ENCODE peak calls at places on chromosomes 6 and 20, in ten cellular contexts. One of them, this sample, is unnamed.

GRCh38 chr6:128492386-128492785 is 28.0 kb downstream of the PTPRK start:
- DNase-seq in breast epithelium: no peak
- DNase-seq in HCT116: no peak
- DNase-seq in prostate gland: peak; percentile 52
- DNase-seq in stomach: peak; percentile 43
- DNase-seq in GM23338: no peak
- DNase-seq in sigmoid colon: no peak
- DNase-seq in esophagus muscularis mucosa: no peak
- DNase-seq in HepG2: no peak
- DNase-seq in suprapubic skin: no peak
- DNase-seq in this sample: no peak

GRCh38 chr20:62710221-62710885 is 1.7 kb downstream of the NTSR1 start:
- DNase-seq in suprapubic skin: no peak
- DNase-seq in esophagus muscularis mucosa: no peak
- DNase-seq in breast epithelium: no peak
- DNase-seq in GM23338: no peak
- DNase-seq in HepG2: no peak
- DNase-seq in stomach: no peak
- DNase-seq in HCT116: no peak
- DNase-seq in prostate gland: no peak
- DNase-seq in sigmoid colon: no peak
- DNase-seq in this sample: no peak

GRCh38 chr6:164721460-164721859 is 587.9 kb downstream of the C6orf118 start:
- DNase-seq in breast epithelium: no peak
- DNase-seq in stomach: no peak
- DNase-seq in esophagus muscularis mucosa: no peak
- DNase-seq in suprapubic skin: no peak
- DNase-seq in sigmoid colon: no peak
- DNase-seq in HCT116: no peak
- DNase-seq in GM23338: no peak
- DNase-seq in HepG2: no peak
- DNase-seq in prostate gland: no peak
- DNase-seq in this sample: no peak

GRCh38 chr6:130742282-130742681 is 84.9 kb upstream of the SMLR1 start:
- DNase-seq in esophagus muscularis mucosa: no peak
- DNase-seq in HCT116: no peak
- DNase-seq in stomach: no peak
- DNase-seq in sigmoid colon: no peak
- DNase-seq in breast epithelium: no peak
- DNase-seq in prostate gland: no peak
- DNase-seq in suprapubic skin: no peak
- DNase-seq in HepG2: no peak
- DNase-seq in GM23338: no peak
- DNase-seq in this sample: no peak

GRCh38 chr20:35135867-35136586 is 11.1 kb downstream of the EDEM2 start:
- DNase-seq in stomach: no peak
- DNase-seq in esophagus muscularis mucosa: no peak
- DNase-seq in sigmoid colon: no peak
- DNase-seq in breast epithelium: peak; percentile 39
- DNase-seq in GM23338: no peak
- DNase-seq in HCT116: no peak
- DNase-seq in suprapubic skin: peak; percentile 90
- DNase-seq in prostate gland: no peak
- DNase-seq in HepG2: no peak
- DNase-seq in this sample: no peak

GRCh38 chr6:160071805-160072687 is 49.6 kb upstream of the SLC22A1 start:
- DNase-seq in HepG2: no peak
- DNase-seq in prostate gland: no peak
- DNase-seq in sigmoid colon: no peak
- DNase-seq in breast epithelium: no peak
- DNase-seq in esophagus muscularis mucosa: no peak
- DNase-seq in HCT116: no peak
- DNase-seq in suprapubic skin: no peak
- DNase-seq in stomach: no peak
- DNase-seq in GM23338: peak; percentile 33
- DNase-seq in this sample: no peak

GRCh38 chr6:43738267-43738676 is 31.7 kb upstream of the VEGFA start:
- DNase-seq in prostate gland: no peak
- DNase-seq in sigmoid colon: peak; percentile 6
- DNase-seq in stomach: no peak
- DNase-seq in breast epithelium: no peak
- DNase-seq in HCT116: no peak
- DNase-seq in suprapubic skin: peak; percentile 26
- DNase-seq in esophagus muscularis mucosa: no peak
- DNase-seq in GM23338: no peak
- DNase-seq in HepG2: no peak
- DNase-seq in this sample: no peak

GRCh38 chr6:125363360-125364121 is 61.8 kb upstream of the HDDC2 start:
- DNase-seq in HCT116: no peak
- DNase-seq in sigmoid colon: peak; percentile 82
- DNase-seq in stomach: peak; percentile 27
- DNase-seq in breast epithelium: peak; percentile 31
- DNase-seq in GM23338: peak; percentile 80
- DNase-seq in HepG2: peak; percentile 10
- DNase-seq in suprapubic skin: peak; percentile 82
- DNase-seq in esophagus muscularis mucosa: no peak
- DNase-seq in prostate gland: no peak
- DNase-seq in this sample: peak; percentile 22

GRCh38 chr6:27791182-27791939 is 120.8 kb downstream of the OR2B2 start:
- DNase-seq in breast epithelium: no peak
- DNase-seq in suprapubic skin: no peak
- DNase-seq in sigmoid colon: peak; percentile 80
- DNase-seq in HepG2: peak; percentile 76
- DNase-seq in HCT116: peak; percentile 75
- DNase-seq in prostate gland: no peak
- DNase-seq in stomach: peak; percentile 43
- DNase-seq in GM23338: peak; percentile 82
- DNase-seq in esophagus muscularis mucosa: no peak
- DNase-seq in this sample: peak; percentile 54

GRCh38 chr20:18794428-18794787 is 19.2 kb upstream of the SCP2D1 start:
- DNase-seq in HepG2: no peak
- DNase-seq in breast epithelium: no peak
- DNase-seq in HCT116: no peak
- DNase-seq in stomach: no peak
- DNase-seq in prostate gland: no peak
- DNase-seq in sigmoid colon: no peak
- DNase-seq in esophagus muscularis mucosa: no peak
- DNase-seq in GM23338: no peak
- DNase-seq in suprapubic skin: no peak
- DNase-seq in this sample: no peak

GRCh38 chr20:34472246-34472925 is 43.8 kb upstream of the DYNLRB1 start:
- DNase-seq in breast epithelium: no peak
- DNase-seq in HCT116: peak; percentile 75
- DNase-seq in sigmoid colon: no peak
- DNase-seq in HepG2: no peak
- DNase-seq in prostate gland: no peak
- DNase-seq in GM23338: no peak
- DNase-seq in stomach: no peak
- DNase-seq in esophagus muscularis mucosa: no peak
- DNase-seq in suprapubic skin: no peak
- DNase-seq in this sample: no peak

GRCh38 chr20:51373713-51374481 is 168.6 kb downstream of the NFATC2 start:
- DNase-seq in HepG2: no peak
- DNase-seq in breast epithelium: no peak
- DNase-seq in esophagus muscularis mucosa: no peak
- DNase-seq in suprapubic skin: no peak
- DNase-seq in HCT116: no peak
- DNase-seq in stomach: peak; percentile 85
- DNase-seq in prostate gland: no peak
- DNase-seq in GM23338: no peak
- DNase-seq in sigmoid colon: peak; percentile 54
- DNase-seq in this sample: no peak

GRCh38 chr20:20130399-20130798 is 78.1 kb downstream of the CFAP61 start:
- DNase-seq in prostate gland: no peak
- DNase-seq in stomach: no peak
- DNase-seq in suprapubic skin: no peak
- DNase-seq in HCT116: peak; percentile 33
- DNase-seq in breast epithelium: no peak
- DNase-seq in esophagus muscularis mucosa: no peak
- DNase-seq in HepG2: peak; percentile 59
- DNase-seq in GM23338: peak; percentile 70
- DNase-seq in sigmoid colon: no peak
- DNase-seq in this sample: no peak

GRCh38 chr6:136103101-136103688 is 146.9 kb downstream of the MTFR2 start:
- DNase-seq in sigmoid colon: no peak
- DNase-seq in HepG2: no peak
- DNase-seq in suprapubic skin: no peak
- DNase-seq in GM23338: peak; percentile 28
- DNase-seq in breast epithelium: no peak
- DNase-seq in HCT116: no peak
- DNase-seq in prostate gland: no peak
- DNase-seq in esophagus muscularis mucosa: no peak
- DNase-seq in stomach: no peak
- DNase-seq in this sample: no peak

GRCh38 chr6:136104556-136104955 is 145.6 kb downstream of the MTFR2 start:
- DNase-seq in breast epithelium: no peak
- DNase-seq in HCT116: no peak
- DNase-seq in sigmoid colon: no peak
- DNase-seq in esophagus muscularis mucosa: no peak
- DNase-seq in prostate gland: no peak
- DNase-seq in HepG2: no peak
- DNase-seq in stomach: no peak
- DNase-seq in GM23338: no peak
- DNase-seq in suprapubic skin: no peak
- DNase-seq in this sample: no peak

GRCh38 chr6:136108591-136108990 is 141.5 kb downstream of the MTFR2 start:
- DNase-seq in esophagus muscularis mucosa: no peak
- DNase-seq in breast epithelium: no peak
- DNase-seq in stomach: no peak
- DNase-seq in HCT116: no peak
- DNase-seq in prostate gland: no peak
- DNase-seq in sigmoid colon: no peak
- DNase-seq in suprapubic skin: no peak
- DNase-seq in GM23338: no peak
- DNase-seq in HepG2: no peak
- DNase-seq in this sample: no peak

GRCh38 chr6:136103763-136104311 is 146.3 kb downstream of the MTFR2 start:
- DNase-seq in stomach: no peak
- DNase-seq in prostate gland: no peak
- DNase-seq in HCT116: no peak
- DNase-seq in esophagus muscularis mucosa: no peak
- DNase-seq in GM23338: peak; percentile 43
- DNase-seq in HepG2: peak; percentile 38
- DNase-seq in suprapubic skin: no peak
- DNase-seq in sigmoid colon: peak; percentile 86
- DNase-seq in breast epithelium: no peak
- DNase-seq in this sample: peak; percentile 10
- TF ChIP-seq POLR2AphosphoS5 in stomach: peak; percentile 68
- TF ChIP-seq POLR2AphosphoS5 in prostate gland: peak; percentile 6
- TF ChIP-seq POLR2AphosphoS5 in HCT116: no peak
- TF ChIP-seq POLR2AphosphoS5 in esophagus muscularis mucosa: peak; percentile 74
- TF ChIP-seq POLR2AphosphoS5 in GM23338: no peak
- TF ChIP-seq POLR2AphosphoS5 in HepG2: no peak
- TF ChIP-seq POLR2AphosphoS5 in suprapubic skin: no peak
- TF ChIP-seq POLR2AphosphoS5 in sigmoid colon: peak; percentile 81
- TF ChIP-seq POLR2AphosphoS5 in breast epithelium: no peak
- TF ChIP-seq POLR2AphosphoS5 in this sample: peak; percentile 30

GRCh38 chr20:9886227-9886626 is 47.4 kb upstream of the PAK5 start:
- DNase-seq in breast epithelium: no peak
- DNase-seq in sigmoid colon: no peak
- DNase-seq in HepG2: no peak
- DNase-seq in suprapubic skin: no peak
- DNase-seq in esophagus muscularis mucosa: no peak
- DNase-seq in HCT116: no peak
- DNase-seq in prostate gland: no peak
- DNase-seq in stomach: no peak
- DNase-seq in GM23338: no peak
- DNase-seq in this sample: no peak

GRCh38 chr20:9889270-9889981 is 50.5 kb upstream of the PAK5 start:
- DNase-seq in breast epithelium: no peak
- DNase-seq in GM23338: no peak
- DNase-seq in HCT116: no peak
- DNase-seq in HepG2: peak; percentile 35
- DNase-seq in esophagus muscularis mucosa: no peak
- DNase-seq in suprapubic skin: no peak
- DNase-seq in prostate gland: no peak
- DNase-seq in stomach: no peak
- DNase-seq in sigmoid colon: no peak
- DNase-seq in this sample: no peak

GRCh38 chr20:9884061-9884460 is 45.2 kb upstream of the PAK5 start:
- DNase-seq in esophagus muscularis mucosa: no peak
- DNase-seq in GM23338: peak; percentile 53
- DNase-seq in breast epithelium: no peak
- DNase-seq in suprapubic skin: no peak
- DNase-seq in HCT116: no peak
- DNase-seq in stomach: no peak
- DNase-seq in sigmoid colon: no peak
- DNase-seq in HepG2: no peak
- DNase-seq in prostate gland: no peak
- DNase-seq in this sample: no peak

GRCh38 chr20:9884666-9885065 is 45.8 kb upstream of the PAK5 start:
- DNase-seq in HCT116: no peak
- DNase-seq in HepG2: no peak
- DNase-seq in prostate gland: no peak
- DNase-seq in stomach: no peak
- DNase-seq in esophagus muscularis mucosa: no peak
- DNase-seq in GM23338: peak; percentile 43
- DNase-seq in sigmoid colon: no peak
- DNase-seq in suprapubic skin: no peak
- DNase-seq in breast epithelium: no peak
- DNase-seq in this sample: no peak
- TF ChIP-seq CTCF in HCT116: no peak
- TF ChIP-seq CTCF in HepG2: peak; percentile 32
- TF ChIP-seq CTCF in prostate gland: no peak
- TF ChIP-seq CTCF in stomach: no peak
- TF ChIP-seq CTCF in esophagus muscularis mucosa: no peak
- TF ChIP-seq CTCF in GM23338: peak; percentile 52
- TF ChIP-seq CTCF in sigmoid colon: no peak
- TF ChIP-seq CTCF in suprapubic skin: no peak
- TF ChIP-seq CTCF in breast epithelium: no peak
- TF ChIP-seq CTCF in this sample: no peak

DNA sequence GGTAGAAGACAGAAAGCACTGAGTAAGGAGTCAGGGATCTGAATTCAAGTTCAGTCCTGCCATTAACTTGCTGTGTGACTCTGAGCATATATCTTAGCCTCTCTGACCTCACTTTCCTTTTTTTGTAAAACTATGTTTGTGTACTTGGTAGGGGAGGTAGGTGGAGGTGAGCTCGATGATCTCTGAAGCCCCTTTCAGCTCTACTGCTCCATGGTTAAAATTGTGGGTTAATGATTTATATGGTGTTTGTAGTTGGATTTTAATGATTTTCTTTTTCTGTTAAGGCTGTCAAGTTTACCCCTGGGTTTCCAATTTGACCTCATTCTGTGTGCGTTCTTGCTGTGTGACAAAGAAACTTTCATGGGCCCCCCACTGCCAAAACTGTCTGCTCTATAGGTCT is 124.1 kb downstream of the CD164 start:
- DNase-seq in esophagus muscularis mucosa: no peak
- DNase-seq in breast epithelium: no peak
- DNase-seq in stomach: no peak
- DNase-seq in GM23338: no peak
- DNase-seq in sigmoid colon: no peak
- DNase-seq in suprapubic skin: no peak
- DNase-seq in HepG2: peak; percentile 34
- DNase-seq in HCT116: no peak
- DNase-seq in prostate gland: no peak
- DNase-seq in this sample: no peak
- TF ChIP-seq POLR2AphosphoS5 in esophagus muscularis mucosa: no peak
- TF ChIP-seq POLR2AphosphoS5 in breast epithelium: no peak
- TF ChIP-seq POLR2AphosphoS5 in stomach: no peak
- TF ChIP-seq POLR2AphosphoS5 in GM23338: no peak
- TF ChIP-seq POLR2AphosphoS5 in sigmoid colon: no peak
- TF ChIP-seq POLR2AphosphoS5 in suprapubic skin: no peak
- TF ChIP-seq POLR2AphosphoS5 in HepG2: no peak
- TF ChIP-seq POLR2AphosphoS5 in HCT116: no peak
- TF ChIP-seq POLR2AphosphoS5 in prostate gland: no peak
- TF ChIP-seq POLR2AphosphoS5 in this sample: no peak

GRCh38 chr6:33432546-33432945 is 12.7 kb downstream of the SYNGAP1 start:
- DNase-seq in esophagus muscularis mucosa: no peak
- DNase-seq in sigmoid colon: no peak
- DNase-seq in HepG2: no peak
- DNase-seq in GM23338: no peak
- DNase-seq in breast epithelium: no peak
- DNase-seq in HCT116: no peak
- DNase-seq in suprapubic skin: no peak
- DNase-seq in stomach: no peak
- DNase-seq in prostate gland: no peak
- DNase-seq in this sample: no peak
- TF ChIP-seq CTCF in esophagus muscularis mucosa: no peak
- TF ChIP-seq CTCF in sigmoid colon: no peak
- TF ChIP-seq CTCF in HepG2: no peak
- TF ChIP-seq CTCF in GM23338: no peak
- TF ChIP-seq CTCF in breast epithelium: no peak
- TF ChIP-seq CTCF in HCT116: no peak
- TF ChIP-seq CTCF in suprapubic skin: no peak
- TF ChIP-seq CTCF in stomach: no peak
- TF ChIP-seq CTCF in prostate gland: no peak
- TF ChIP-seq CTCF in this sample: no peak

This sample was measured in transverse colon.